ENCODE peak calls at places on chromosomes 7 and 10, in eight cellular contexts. One of them, this sample, is unnamed.

GRCh38 chr10:61244261-61244775 is 208.9 kb downstream of the TMEM26 start:
- DNase-seq in OCI-M1: no peak
- DNase-seq in naive B cell: no peak
- DNase-seq in NCI-H748 treated with DMSO at 0.1 percent for 48 hours: no peak
- DNase-seq in HTR-8/SVneo: no peak
- DNase-seq in NCI-H526 treated with DMSO at 0.1 percent for 48 hours: no peak
- DNase-seq in iPS-NIHi11: no peak
- DNase-seq in NCI-H460: no peak
- DNase-seq in this sample: no peak

GRCh38 chr10:123606955-123607354 is 59.2 kb upstream of the GPR26 start:
- DNase-seq in OCI-M1: no peak
- DNase-seq in naive B cell: no peak
- DNase-seq in NCI-H748 treated with DMSO at 0.1 percent for 48 hours: no peak
- DNase-seq in HTR-8/SVneo: no peak
- DNase-seq in NCI-H526 treated with DMSO at 0.1 percent for 48 hours: no peak
- DNase-seq in iPS-NIHi11: no peak
- DNase-seq in NCI-H460: no peak
- DNase-seq in this sample: no peak

GRCh38 chr10:48780341-48780740 is 95.7 kb downstream of the WDFY4 start:
- DNase-seq in OCI-M1: no peak
- DNase-seq in naive B cell: no peak
- DNase-seq in NCI-H748 treated with DMSO at 0.1 percent for 48 hours: no peak
- DNase-seq in HTR-8/SVneo: no peak
- DNase-seq in NCI-H526 treated with DMSO at 0.1 percent for 48 hours: no peak
- DNase-seq in iPS-NIHi11: no peak
- DNase-seq in NCI-H460: no peak
- DNase-seq in this sample: no peak

GRCh38 chr7:5523052-5523711 is 99.5 kb upstream of the TNRC18 start:
- DNase-seq in OCI-M1: peak
- DNase-seq in naive B cell: no peak
- DNase-seq in NCI-H748 treated with DMSO at 0.1 percent for 48 hours: no peak
- DNase-seq in HTR-8/SVneo: no peak
- DNase-seq in NCI-H526 treated with DMSO at 0.1 percent for 48 hours: no peak
- DNase-seq in iPS-NIHi11: peak
- DNase-seq in NCI-H460: no peak
- DNase-seq in this sample: peak

GRCh38 chr10:31656820-31657470 is 271.7 kb downstream of the ARHGAP12 start:
- DNase-seq in OCI-M1: no peak
- DNase-seq in naive B cell: no peak
- DNase-seq in NCI-H748 treated with DMSO at 0.1 percent for 48 hours: no peak
- DNase-seq in HTR-8/SVneo: no peak
- DNase-seq in NCI-H526 treated with DMSO at 0.1 percent for 48 hours: no peak
- DNase-seq in iPS-NIHi11: no peak
- DNase-seq in NCI-H460: no peak
- DNase-seq in this sample: no peak

GRCh38 chr7:48780862-48781261 is 143.5 kb upstream of the CDC14C start:
- DNase-seq in OCI-M1: no peak
- DNase-seq in naive B cell: no peak
- DNase-seq in NCI-H748 treated with DMSO at 0.1 percent for 48 hours: no peak
- DNase-seq in HTR-8/SVneo: no peak
- DNase-seq in NCI-H526 treated with DMSO at 0.1 percent for 48 hours: no peak
- DNase-seq in iPS-NIHi11: no peak
- DNase-seq in NCI-H460: no peak
- DNase-seq in this sample: no peak

GRCh38 chr10:60238408-60239100 is 151.1 kb downstream of the ANK3 start:
- DNase-seq in OCI-M1: peak
- DNase-seq in naive B cell: peak
- DNase-seq in NCI-H748 treated with DMSO at 0.1 percent for 48 hours: no peak
- DNase-seq in HTR-8/SVneo: peak
- DNase-seq in NCI-H526 treated with DMSO at 0.1 percent for 48 hours: peak
- DNase-seq in iPS-NIHi11: peak
- DNase-seq in NCI-H460: peak
- DNase-seq in this sample: peak

GRCh38 chr7:151924508-151924907 is 31.7 kb upstream of the GALNTL5 start:
- DNase-seq in OCI-M1: no peak
- DNase-seq in naive B cell: no peak
- DNase-seq in NCI-H748 treated with DMSO at 0.1 percent for 48 hours: no peak
- DNase-seq in HTR-8/SVneo: no peak
- DNase-seq in NCI-H526 treated with DMSO at 0.1 percent for 48 hours: no peak
- DNase-seq in iPS-NIHi11: no peak
- DNase-seq in NCI-H460: no peak
- DNase-seq in this sample: no peak

GRCh38 chr10:70740441-70741288 is 44.5 kb downstream of the TBATA start:
- DNase-seq in OCI-M1: no peak
- DNase-seq in naive B cell: no peak
- DNase-seq in NCI-H748 treated with DMSO at 0.1 percent for 48 hours: no peak
- DNase-seq in HTR-8/SVneo: no peak
- DNase-seq in NCI-H526 treated with DMSO at 0.1 percent for 48 hours: no peak
- DNase-seq in iPS-NIHi11: no peak
- DNase-seq in NCI-H460: no peak
- DNase-seq in this sample: no peak

GRCh38 chr7:2175091-2175490 is 57.7 kb downstream of the MAD1L1 start:
- DNase-seq in OCI-M1: no peak
- DNase-seq in naive B cell: no peak
- DNase-seq in NCI-H748 treated with DMSO at 0.1 percent for 48 hours: no peak
- DNase-seq in HTR-8/SVneo: no peak
- DNase-seq in NCI-H526 treated with DMSO at 0.1 percent for 48 hours: no peak
- DNase-seq in iPS-NIHi11: no peak
- DNase-seq in NCI-H460: no peak
- DNase-seq in this sample: no peak

GRCh38 chr7:2824678-2825461 is 19.2 kb downstream of the GNA12 start:
- DNase-seq in OCI-M1: no peak
- DNase-seq in naive B cell: no peak
- DNase-seq in NCI-H748 treated with DMSO at 0.1 percent for 48 hours: no peak
- DNase-seq in HTR-8/SVneo: no peak
- DNase-seq in NCI-H526 treated with DMSO at 0.1 percent for 48 hours: peak
- DNase-seq in iPS-NIHi11: peak
- DNase-seq in NCI-H460: no peak
- DNase-seq in this sample: peak

GRCh38 chr7:30796105-30796869 is 25.1 kb downstream of the MINDY4 start:
- DNase-seq in OCI-M1: no peak
- DNase-seq in naive B cell: no peak
- DNase-seq in NCI-H748 treated with DMSO at 0.1 percent for 48 hours: no peak
- DNase-seq in HTR-8/SVneo: no peak
- DNase-seq in NCI-H526 treated with DMSO at 0.1 percent for 48 hours: no peak
- DNase-seq in iPS-NIHi11: no peak
- DNase-seq in NCI-H460: no peak
- DNase-seq in this sample: no peak

GRCh38 chr7:3197567-3198212 is 103.4 kb upstream of the SDK1 start:
- DNase-seq in OCI-M1: no peak
- DNase-seq in naive B cell: no peak
- DNase-seq in NCI-H748 treated with DMSO at 0.1 percent for 48 hours: no peak
- DNase-seq in HTR-8/SVneo: no peak
- DNase-seq in NCI-H526 treated with DMSO at 0.1 percent for 48 hours: no peak
- DNase-seq in iPS-NIHi11: no peak
- DNase-seq in NCI-H460: no peak
- DNase-seq in this sample: no peak

GRCh38 chr7:136585954-136586670 is 282.3 kb upstream of the CHRM2 start:
- DNase-seq in OCI-M1: no peak
- DNase-seq in naive B cell: no peak
- DNase-seq in NCI-H748 treated with DMSO at 0.1 percent for 48 hours: no peak
- DNase-seq in HTR-8/SVneo: no peak
- DNase-seq in NCI-H526 treated with DMSO at 0.1 percent for 48 hours: no peak
- DNase-seq in iPS-NIHi11: no peak
- DNase-seq in NCI-H460: no peak
- DNase-seq in this sample: no peak

GRCh38 chr7:130943336-130943901 is 209.4 kb upstream of the KLF14 start:
- DNase-seq in OCI-M1: peak
- DNase-seq in naive B cell: peak
- DNase-seq in NCI-H748 treated with DMSO at 0.1 percent for 48 hours: peak
- DNase-seq in HTR-8/SVneo: peak
- DNase-seq in NCI-H526 treated with DMSO at 0.1 percent for 48 hours: no peak
- DNase-seq in iPS-NIHi11: no peak
- DNase-seq in NCI-H460: peak
- DNase-seq in this sample: no peak

GRCh38 chr10:93752761-93753160 is 5.0 kb upstream of the LGI1 start:
- DNase-seq in OCI-M1: no peak
- DNase-seq in naive B cell: no peak
- DNase-seq in NCI-H748 treated with DMSO at 0.1 percent for 48 hours: no peak
- DNase-seq in HTR-8/SVneo: peak
- DNase-seq in NCI-H526 treated with DMSO at 0.1 percent for 48 hours: no peak
- DNase-seq in iPS-NIHi11: no peak
- DNase-seq in NCI-H460: peak
- DNase-seq in this sample: no peak

This sample was measured in GM06990.